ENCODE peak calls at places on chromosomes 6 and 20, in six cellular contexts. H is CD8-positive, alpha-beta memory T cell; X is psoas muscle; E is esophagus squamous epithelium; R is ovary; B is sigmoid colon. M is an unnamed sample.

GRCh38 chr20:20199338-20200160 is 147.2 kb downstream of the CFAP61 start:
- DNase-seq in X (no peak), H (no peak), E (no peak), B (no peak), R (no peak), M (no peak)

GRCh38 chr6:21158149-21158548 is 435.4 kb upstream of the SOX4 start:
- DNase-seq in R (no peak), X (no peak), H (no peak), B (no peak), E (no peak), M (no peak)

GRCh38 chr6:139472341-139473038 is 98.0 kb upstream of the CITED2 start:
- DNase-seq in B (no peak), X (no peak), R (no peak), H (no peak), E (no peak), M (no peak)

GRCh38 chr6:105437236-105437635 is 34.4 kb upstream of the PREP start:
- DNase-seq in E (no peak), B (no peak), X (no peak), H (no peak), R (no peak), M (no peak)

GRCh38 chr6:5782783-5783567 is 223.8 kb downstream of the NRN1 start:
- DNase-seq in B (no peak), H (no peak), E (no peak), R (no peak), X (peak; percentile 86), M (peak; percentile 70)

GRCh38 chr20:15700147-15700765 is 873.0 kb downstream of the KIF16B start:
- DNase-seq in E (no peak), X (no peak), B (no peak), H (no peak), R (no peak), M (no peak)

GRCh38 chr6:159852877-159853276 is 37.9 kb upstream of the MAS1 start:
- DNase-seq in H (peak; percentile 29), E (no peak), B (no peak), R (no peak), X (no peak), M (no peak)

GRCh38 chr6:37319856-37320255 is 33.9 kb upstream of the RNF8 start:
- DNase-seq in B (no peak), H (no peak), X (no peak), E (no peak), R (no peak), M (no peak)

GRCh38 chr20:4949833-4950178 is 51.5 kb downstream of the SLC23A2 start:
- DNase-seq in H (no peak), R (no peak), X (no peak), B (no peak), E (no peak), M (no peak)

GRCh38 chr6:38391206-38391908 is 248.4 kb downstream of the BTBD9 start:
- DNase-seq in R (no peak), B (no peak), X (no peak), E (no peak), H (no peak), M (no peak)

GRCh38 chr6:163354085-163354484 is 60.4 kb upstream of the QKI start:
- DNase-seq in H (no peak), R (no peak), B (no peak), E (no peak), X (no peak), M (no peak)

GRCh38 chr6:152099816-152100618 is 292.5 kb downstream of the ESR1 start:
- DNase-seq in X (peak; percentile 81), B (no peak), R (no peak), E (no peak), H (no peak), M (no peak)

GRCh38 chr6:139109558-139109957 is 25.3 kb upstream of the HECA start:
- DNase-seq in H (no peak), R (no peak), E (no peak), B (no peak), X (no peak), M (no peak)

GRCh38 chr6:140370949-140371348 is 996.5 kb upstream of the CITED2 start:
- DNase-seq in B (no peak), E (no peak), R (no peak), H (no peak), X (no peak), M (no peak)

GRCh38 chr20:50762435-50763201 is 31.2 kb downstream of the PARD6B start:
- DNase-seq in H (no peak), B (peak; percentile 96), X (peak; percentile 93), E (no peak), R (peak; percentile 71), M (peak; percentile 85)

GRCh38 chr20:44456611-44457010 is 19.1 kb upstream of the TTPAL start:
- DNase-seq in X (no peak), E (no peak), H (no peak), R (no peak), B (no peak), M (no peak)

GRCh38 chr6:158068893-158069799 is 87.5 kb downstream of the SYNJ2 start:
- DNase-seq in R (peak; percentile 32), E (no peak), X (no peak), B (peak; percentile 61), H (no peak), M (peak; percentile 76)

GRCh38 chr6:136863752-136864151 is 41.4 kb downstream of the PEX7 start:
- DNase-seq in X (no peak), E (no peak), H (no peak), B (no peak), R (no peak), M (no peak)

GRCh38 chr6:105430685-105431084 is 27.8 kb upstream of the PREP start:
- DNase-seq in R (no peak), H (no peak), B (no peak), E (no peak), X (no peak), M (no peak)

GRCh38 chr6:13877116-13877515 is 47.6 kb upstream of the RNF182 start:
- DNase-seq in H (no peak), X (no peak), B (no peak), E (no peak), R (no peak), M (no peak)

DNA sequence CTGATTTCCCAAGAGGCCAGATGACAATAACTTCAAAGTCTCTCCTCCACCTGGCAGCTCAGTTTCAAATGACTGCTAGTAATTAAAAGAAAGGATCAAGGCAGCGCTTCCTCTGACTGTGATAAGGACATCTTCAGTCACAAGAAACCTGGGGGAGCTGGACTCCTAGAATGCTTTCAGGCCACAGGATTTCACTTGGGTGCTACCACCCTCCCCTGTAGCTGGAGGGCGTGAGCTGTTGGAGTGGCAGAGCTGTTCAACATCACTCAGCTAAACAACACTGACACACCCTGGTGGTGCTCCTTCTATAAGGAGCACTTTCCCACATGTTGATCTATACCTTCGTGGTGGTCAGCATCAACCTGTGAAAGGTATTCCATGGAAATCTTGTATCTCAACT is 2.2 kb upstream of the CNR1 start:
- DNase-seq in R (no peak), E (no peak), X (no peak), B (no peak), H (no peak), M (no peak)
- H3K27ac ChIP-seq in R (no peak overlapping the region), E (no peak overlapping the region), X (no peak overlapping the region), B (no peak overlapping the region), H (no peak overlapping the region), M (no peak overlapping the region)

DNA sequence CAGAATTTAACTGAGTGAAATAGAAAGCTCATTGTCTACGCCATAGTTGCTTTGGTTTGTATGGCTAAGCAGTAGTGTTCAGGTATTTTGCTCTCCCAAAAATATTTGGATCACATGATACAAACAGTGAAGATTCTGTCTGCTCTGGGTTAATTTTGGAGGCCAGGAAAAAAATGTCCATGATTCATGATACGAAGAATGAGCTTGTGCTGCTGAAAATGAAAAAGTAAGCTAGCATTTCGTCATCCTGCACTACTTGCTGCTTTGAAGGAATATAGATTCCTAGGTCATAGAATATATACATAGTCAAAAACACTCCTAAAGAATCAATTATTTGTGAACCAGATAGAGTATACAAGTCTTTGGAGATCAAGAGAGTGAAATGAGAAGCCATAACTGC is 8.3 kb downstream of the WRNIP1 start:
- DNase-seq in H (no peak), X (no peak), R (no peak), B (no peak), E (no peak), M (no peak)
- H3K4me3 ChIP-seq in H (no peak overlapping the region), X (no peak overlapping the region), R (no peak overlapping the region), B (no peak overlapping the region), E (no peak overlapping the region), M (no peak overlapping the region)

GRCh38 chr20:17848649-17849048 is 119.9 kb downstream of the SNX5 start:
- DNase-seq in R (no peak), X (no peak), B (no peak), H (no peak), E (no peak), M (no peak)
- H3K27ac ChIP-seq in R (no peak overlapping the region), X (no peak overlapping the region), B (no peak overlapping the region), H (no peak overlapping the region), E (no peak overlapping the region), M (peak overlapping the region; percentile 91)

GRCh38 chr6:113755449-113756289 is 101.5 kb upstream of the MARCKS start:
- DNase-seq in X (no peak), H (no peak), E (no peak), R (no peak), B (no peak), M (no peak)
- H3K4me3 ChIP-seq in X (no peak overlapping the region), H (no peak overlapping the region), E (no peak overlapping the region), R (no peak overlapping the region), B (no peak overlapping the region), M (no peak overlapping the region)

DNA sequence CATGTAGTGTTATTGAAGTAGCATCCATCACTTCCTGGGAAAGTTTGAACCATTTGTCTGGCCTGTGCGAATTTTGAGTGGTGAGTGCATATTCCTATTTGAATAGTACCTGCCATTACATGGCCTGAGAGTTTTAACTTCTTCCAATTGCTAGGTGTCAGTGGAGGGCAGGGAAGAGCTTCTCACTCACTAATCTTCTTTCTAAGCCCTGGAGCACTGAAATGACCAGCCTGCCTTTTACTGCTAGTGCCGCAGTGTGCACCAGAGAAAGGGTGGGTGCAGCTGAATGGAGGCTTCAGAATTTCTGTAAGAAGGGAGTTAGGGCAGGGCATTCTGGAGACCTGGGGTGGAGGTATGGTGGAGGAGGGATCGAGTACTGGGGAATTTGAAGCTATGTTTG is 45.5 kb downstream of the RNF144B start:
- DNase-seq in B (no peak), X (no peak), E (no peak), H (no peak), R (no peak), M (no peak)
- H3K27ac ChIP-seq in B (peak overlapping the region; percentile 58), X (peak overlapping the region; percentile 79), E (no peak overlapping the region), H (no peak overlapping the region), R (no peak overlapping the region), M (no peak overlapping the region)

GRCh38 chr6:128505603-128506002 is 14.8 kb downstream of the PTPRK start:
- DNase-seq in R (no peak), H (no peak), X (no peak), E (no peak), B (no peak), M (no peak)
- H3K4me3 ChIP-seq in R (no peak overlapping the region), H (no peak overlapping the region), X (no peak overlapping the region), E (no peak overlapping the region), B (no peak overlapping the region), M (no peak overlapping the region)

GRCh38 chr20:51840865-51841264 is 38.5 kb upstream of the SALL4 start:
- DNase-seq in H (no peak), B (no peak), X (no peak), R (no peak), E (no peak), M (no peak)
- H3K27ac ChIP-seq in H (no peak overlapping the region), B (no peak overlapping the region), X (no peak overlapping the region), R (no peak overlapping the region), E (no peak overlapping the region), M (no peak overlapping the region)

GRCh38 chr6:149696904-149697303 is 21.0 kb downstream of the LATS1 start:
- DNase-seq in E (no peak), B (no peak), R (no peak), H (no peak), X (no peak), M (no peak)
- H3K4me3 ChIP-seq in E (no peak overlapping the region), B (no peak overlapping the region), R (no peak overlapping the region), H (no peak overlapping the region), X (no peak overlapping the region), M (no peak overlapping the region)

GRCh38 chr20:7841291-7841966 is 98.8 kb downstream of the HAO1 start:
- DNase-seq in E (no peak), H (no peak), B (no peak), R (no peak), X (peak; percentile 52), M (no peak)
- H3K27ac ChIP-seq in E (peak overlapping the region; percentile 60), H (no peak overlapping the region), B (no peak overlapping the region), R (no peak overlapping the region), X (no peak overlapping the region), M (no peak overlapping the region)

M was measured in coronary artery.